ENCODE peak calls at places on chromosomes 6 and 20, in five cellular contexts. Q, I, N, Y and F are unnamed samples. For H3K27me3, the result is how much of the 10 kb centered on the place peaks cover.

GRCh38 chr20:50870572-50871161 is 60.6 kb downstream of the ADNP start:
- DNase-seq in Q (no peak), I (peak), N (no peak), Y (no peak), F (no peak)

GRCh38 chr6:83696674-83697073 is 12.2 kb downstream of the SNAP91 start:
- DNase-seq in Q (no peak), I (peak), N (no peak), Y (no peak), F (no peak)

GRCh38 chr6:50843842-50844241 is 25.2 kb downstream of the TFAP2B start:
- DNase-seq in Q (no peak), I (no peak), N (no peak), Y (no peak), F (no peak)

GRCh38 chr20:60857708-60858107 is 394.4 kb upstream of the CDH4 start:
- DNase-seq in Q (no peak), I (no peak), N (no peak), Y (no peak), F (no peak)

GRCh38 chr6:19413323-19413722 is 423.8 kb upstream of the ID4 start:
- DNase-seq in Q (no peak), I (peak), N (no peak), Y (no peak), F (no peak)

GRCh38 chr20:58308680-58309527 is 611 bp upstream of the RAB22A start:
- DNase-seq in Q (peak), I (peak), N (peak), Y (peak), F (peak)

GRCh38 chr20:36203861-36204260 is 32.4 kb upstream of the AAR2 start:
- DNase-seq in Q (no peak), I (no peak), N (no peak), Y (no peak), F (no peak)

GRCh38 chr6:117530467-117531242 is 48.2 kb downstream of the DCBLD1 start:
- DNase-seq in Q (no peak), I (peak), N (no peak), Y (no peak), F (no peak)

GRCh38 chr6:109239192-109239917 is 142.9 kb downstream of the CD164 start:
- DNase-seq in Q (no peak), I (peak), N (no peak), Y (no peak), F (no peak)

GRCh38 chr6:83867527-83868161 is 8.2 kb downstream of the CYB5R4 start:
- DNase-seq in Q (peak), I (peak), N (no peak), Y (no peak), F (no peak)

GRCh38 chr6:156846845-156847599 is 69.8 kb downstream of the ARID1B start:
- DNase-seq in Q (no peak), I (no peak), N (no peak), Y (no peak), F (no peak)

GRCh38 chr6:126072172-126072571 is 85.8 kb downstream of the TRMT11 start:
- DNase-seq in Q (no peak), I (no peak), N (no peak), Y (no peak), F (no peak)

GRCh38 chr6:84426002-84426705 is 198.7 kb upstream of the CEP162 start:
- DNase-seq in Q (no peak), I (no peak), N (no peak), Y (no peak), F (no peak)

GRCh38 chr20:4720121-4720976 is 1.4 kb upstream of the PRND start:
- DNase-seq in Q (peak), I (peak), N (peak), Y (peak), F (peak)

GRCh38 chr20:50913976-50914375 is 17.3 kb downstream of the ADNP start:
- DNase-seq in Q (no peak), I (peak), N (no peak), Y (no peak), F (no peak)

GRCh38 chr6:72798196-72798595 is 176.3 kb downstream of the KCNQ5 start:
- DNase-seq in Q (no peak), I (peak), N (no peak), Y (no peak), F (no peak)

GRCh38 chr6:72401865-72402264 is 220.0 kb upstream of the KCNQ5 start:
- DNase-seq in Q (no peak), I (no peak), N (no peak), Y (no peak), F (no peak)

GRCh38 chr6:9699890-9700289 is 715.0 kb downstream of the TFAP2A start:
- DNase-seq in Q (no peak), I (no peak), N (no peak), Y (no peak), F (no peak)

GRCh38 chr20:47502801-47503239 is 1.1 kb downstream of the NCOA3 start:
- DNase-seq in Q (no peak), I (peak), N (no peak), Y (no peak), F (no peak)

GRCh38 chr20:63094767-63095499 is 88.2 kb upstream of the BHLHE23 start:
- DNase-seq in Q (no peak), I (no peak), N (peak), Y (no peak), F (no peak)
- H3K27me3 ChIP-seq in Q (under half), I (half or more), N (half or more), Y (under half), F (under half)

GRCh38 chr6:98832282-98833100 is 1.9 kb upstream of the POU3F2 start:
- DNase-seq in Q (no peak), I (peak), N (no peak), Y (no peak), F (peak)

GRCh38 chr6:98834060-98835031 is at the start of gene POU3F2:
- DNase-seq in Q (peak), I (peak), N (peak), Y (no peak), F (peak)

GRCh38 chr6:98835149-98836024 is 1.0 kb downstream of the POU3F2 start:
- DNase-seq in Q (no peak), I (no peak), N (no peak), Y (no peak), F (peak)

GRCh38 chr6:98831057-98832031 is 3.0 kb upstream of the POU3F2 start:
- DNase-seq in Q (no peak), I (no peak), N (no peak), Y (no peak), F (no peak)

GRCh38 chr6:98833101-98834059 is 994 bp upstream of the POU3F2 start:
- DNase-seq in Q (peak), I (peak), N (no peak), Y (no peak), F (peak)
- H3K27me3 ChIP-seq in Q (half or more), I (half or more), N (half or more), Y (half or more), F (under half)

GRCh38 chr6:29019629-29020028 is 14.5 kb upstream of the ZNF311 start:
- DNase-seq in Q (no peak), I (no peak), N (no peak), Y (no peak), F (no peak)

GRCh38 chr6:29017428-29017802 is 12.3 kb upstream of the ZNF311 start:
- DNase-seq in Q (no peak), I (no peak), N (no peak), Y (no peak), F (no peak)

GRCh38 chr6:29016559-29017427 is 11.7 kb upstream of the ZNF311 start:
- DNase-seq in Q (peak), I (peak), N (peak), Y (peak), F (peak)

GRCh38 chr6:29025927-29026585 is 18.9 kb downstream of the OR2W1 start:
- DNase-seq in Q (no peak), I (no peak), N (no peak), Y (no peak), F (no peak)

GRCh38 chr6:29021434-29021833 is 16.3 kb upstream of the ZNF311 start:
- DNase-seq in Q (no peak), I (no peak), N (no peak), Y (no peak), F (no peak)
- H3K27me3 ChIP-seq in Q (under half), I (under half), N (half or more), Y (under half), F (under half)

GRCh38 chr20:62705626-62706025 is 3.0 kb upstream of the NTSR1 start:
- DNase-seq in Q (no peak), I (no peak), N (no peak), Y (no peak), F (no peak)
- H3K27me3 ChIP-seq in Q (under half), I (half or more), N (under half), Y (under half), F (under half)

GRCh38 chr6:158666637-158667359 is 16.9 kb downstream of the SYTL3 start:
- DNase-seq in Q (peak), I (peak), N (no peak), Y (no peak), F (no peak)
- H3K27me3 ChIP-seq in Q (under half), I (under half), N (under half), Y (under half), F (under half)